ENCODE peak calls at places on chromosomes 4 and X, in four cellular contexts. One of them, this sample, is unnamed.

GRCh38 chr4:14771091-14771490 is 231.2 kb upstream of the CPEB2 start:
- DNase-seq in HepG2: no peak
- DNase-seq in WTC11: no peak
- DNase-seq in GM12878: no peak
- DNase-seq in this sample: no peak

GRCh38 chrX:27728291-27728690 is 79.5 kb upstream of the MAGEB10 start:
- DNase-seq in HepG2: no peak
- DNase-seq in WTC11: no peak
- DNase-seq in GM12878: no peak
- DNase-seq in this sample: no peak

GRCh38 chr4:55172694-55173287 is 47.4 kb upstream of the KDR start:
- DNase-seq in GM12878: no peak
- DNase-seq in WTC11: no peak
- DNase-seq in HepG2: no peak
- DNase-seq in this sample: no peak

GRCh38 chr4:139841464-139842195 is 176.0 kb downstream of the MGST2 start:
- DNase-seq in GM12878: no peak
- DNase-seq in HepG2: peak
- DNase-seq in WTC11: no peak
- DNase-seq in this sample: peak

GRCh38 chr4:125520258-125520990 is 205.7 kb downstream of the FAT4 start:
- DNase-seq in GM12878: no peak
- DNase-seq in WTC11: no peak
- DNase-seq in HepG2: no peak
- DNase-seq in this sample: no peak

GRCh38 chr4:77123403-77123802 is 33.6 kb upstream of the CCNG2 start:
- DNase-seq in GM12878: no peak
- DNase-seq in WTC11: no peak
- DNase-seq in HepG2: no peak
- DNase-seq in this sample: no peak

GRCh38 chr4:62342346-62342745 is 1142.2 kb downstream of the ADGRL3 start:
- DNase-seq in GM12878: no peak
- DNase-seq in WTC11: no peak
- DNase-seq in HepG2: no peak
- DNase-seq in this sample: no peak

GRCh38 chr4:178778500-178778899 is 1336.3 kb upstream of the AGA start:
- DNase-seq in WTC11: no peak
- DNase-seq in GM12878: no peak
- DNase-seq in HepG2: no peak
- DNase-seq in this sample: no peak

GRCh38 chrX:130726661-130727060 is 176.3 kb downstream of the ENOX2 start:
- DNase-seq in GM12878: no peak
- DNase-seq in WTC11: no peak
- DNase-seq in HepG2: no peak
- DNase-seq in this sample: no peak

GRCh38 chr4:128322311-128322710 is 34.7 kb upstream of the PGRMC2 start:
- DNase-seq in WTC11: no peak
- DNase-seq in HepG2: peak
- DNase-seq in GM12878: no peak
- DNase-seq in this sample: no peak
- TF ChIP-seq NR2C2 in WTC11: no peak
- TF ChIP-seq NR2C2 in HepG2: no peak
- TF ChIP-seq NR2C2 in GM12878: no peak
- TF ChIP-seq NR2C2 in this sample: no peak

DNA sequence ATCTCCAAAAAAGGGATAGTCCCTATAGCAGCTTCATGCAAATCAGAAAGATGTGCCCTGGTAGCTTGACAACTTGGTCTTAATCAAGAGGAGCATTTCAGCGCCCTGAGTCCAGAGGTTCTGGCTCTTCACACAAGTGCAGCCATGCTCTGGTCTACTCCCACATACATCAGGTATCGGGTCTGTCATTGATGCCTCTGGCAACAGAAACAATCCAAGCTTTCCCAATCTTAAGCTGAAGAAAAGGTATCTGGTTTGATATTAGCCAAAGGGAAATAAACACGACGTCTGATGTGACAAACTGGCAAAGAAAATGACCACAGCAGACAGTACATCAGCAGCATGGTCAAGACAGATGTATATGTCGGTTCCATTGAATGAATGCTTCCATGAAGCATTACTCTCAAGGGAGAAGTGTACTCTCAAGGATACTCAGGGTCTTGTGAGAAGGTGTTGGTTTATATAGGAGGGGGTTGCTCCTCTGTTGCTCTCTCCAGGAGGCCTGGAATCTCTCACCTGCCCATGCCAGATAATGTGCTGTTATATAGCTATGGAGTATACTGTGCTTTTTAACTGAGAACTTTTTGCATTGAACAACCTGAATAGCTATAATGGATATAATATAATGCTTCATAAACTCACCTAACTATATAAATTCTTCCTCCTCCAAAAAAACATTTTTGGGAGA is 879.6 kb upstream of the PCDH10 start:
- DNase-seq in WTC11: no peak
- DNase-seq in HepG2: no peak
- DNase-seq in GM12878: no peak
- DNase-seq in this sample: no peak
- TF ChIP-seq NR2C2 in WTC11: no peak
- TF ChIP-seq NR2C2 in HepG2: no peak
- TF ChIP-seq NR2C2 in GM12878: no peak
- TF ChIP-seq NR2C2 in this sample: no peak

GRCh38 chrX:47497274-47497673 is 14.3 kb upstream of the ZNF41 start:
- DNase-seq in WTC11: no peak
- DNase-seq in HepG2: no peak
- DNase-seq in GM12878: no peak
- DNase-seq in this sample: no peak
- TF ChIP-seq NR2C2 in WTC11: no peak
- TF ChIP-seq NR2C2 in HepG2: no peak
- TF ChIP-seq NR2C2 in GM12878: no peak
- TF ChIP-seq NR2C2 in this sample: no peak

GRCh38 chr4:17276821-17277220 is 235.1 kb downstream of the QDPR start:
- DNase-seq in HepG2: no peak
- DNase-seq in WTC11: no peak
- DNase-seq in GM12878: no peak
- DNase-seq in this sample: no peak
- TF ChIP-seq NR2C2 in HepG2: no peak
- TF ChIP-seq NR2C2 in WTC11: no peak
- TF ChIP-seq NR2C2 in GM12878: no peak
- TF ChIP-seq NR2C2 in this sample: no peak

DNA sequence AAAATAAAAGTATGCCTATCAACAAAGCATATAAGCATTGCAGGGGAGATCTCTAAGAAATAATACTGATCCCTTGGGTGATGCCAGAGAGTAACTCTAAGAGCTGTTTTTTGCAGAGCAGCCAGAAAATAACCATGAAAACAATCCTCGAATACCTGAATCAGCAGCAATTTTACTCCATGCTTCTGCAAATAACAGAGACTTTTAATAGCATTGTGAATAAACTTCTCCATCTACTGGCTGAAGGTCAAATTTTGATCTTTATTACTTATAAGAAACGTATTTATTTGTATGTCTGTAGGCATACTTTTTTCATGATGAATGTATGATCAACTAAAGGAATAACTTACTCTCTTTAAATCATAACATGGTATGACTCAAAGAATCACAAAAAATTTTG is 334.5 kb downstream of the GALNTL6 start:
- DNase-seq in WTC11: no peak
- DNase-seq in GM12878: no peak
- DNase-seq in HepG2: no peak
- DNase-seq in this sample: no peak
- TF ChIP-seq NR2C2 in WTC11: no peak
- TF ChIP-seq NR2C2 in GM12878: no peak
- TF ChIP-seq NR2C2 in HepG2: no peak
- TF ChIP-seq NR2C2 in this sample: no peak

DNA sequence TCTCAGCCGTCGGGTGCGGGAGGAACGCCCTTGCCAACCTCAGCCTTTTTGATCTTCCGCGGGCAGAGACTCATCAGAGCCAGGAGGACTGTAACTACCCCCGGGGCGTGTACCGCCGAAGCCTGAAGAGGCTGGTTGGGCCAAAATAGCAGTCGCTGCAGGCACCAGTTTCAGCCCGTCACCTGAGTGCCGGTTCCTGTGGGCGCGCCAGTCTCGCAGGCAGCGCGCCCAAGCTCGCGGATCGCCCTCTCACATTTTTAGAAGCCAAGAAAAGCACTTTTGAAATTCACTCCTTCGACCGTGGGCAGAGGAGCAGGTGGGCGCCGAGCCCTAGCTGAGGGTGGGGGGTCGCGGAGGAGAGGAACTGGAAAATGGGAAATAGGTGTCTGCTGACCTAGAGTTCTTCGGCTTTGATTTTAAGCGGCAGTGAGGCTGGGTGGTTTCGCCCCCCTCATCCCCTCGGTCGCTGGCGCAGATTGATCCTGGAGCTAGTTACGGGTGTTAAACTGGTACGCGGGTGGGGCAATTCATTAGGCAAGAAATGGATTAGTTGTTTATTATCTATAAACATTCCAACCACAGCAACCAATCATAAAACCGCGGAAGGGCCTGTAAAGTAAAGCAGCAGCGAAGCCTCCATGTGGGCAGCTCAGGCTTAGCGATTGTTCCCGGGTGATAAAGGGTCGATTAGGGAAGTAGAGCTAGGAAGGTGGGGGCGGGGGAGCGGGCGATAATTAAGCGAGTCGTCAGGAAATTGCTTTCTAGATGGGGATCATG is 69.2 kb downstream of the FBXO8 start:
- DNase-seq in WTC11: peak
- DNase-seq in HepG2: no peak
- DNase-seq in GM12878: no peak
- DNase-seq in this sample: no peak
- TF ChIP-seq NR2C2 in WTC11: no peak
- TF ChIP-seq NR2C2 in HepG2: no peak
- TF ChIP-seq NR2C2 in GM12878: no peak
- TF ChIP-seq NR2C2 in this sample: no peak

This sample was measured in K562.